ENCODE peak calls at places on chromosomes 11 and 22, in ten cellular contexts. T is WERI-Rb-1, C is pancreas, O is SK-N-SH, G is aorta, S is sigmoid colon, X is GM23248, N is ovary, Y is body of pancreas, P is tibial nerve. R is an unnamed sample.

GRCh38 chr11:64456509-64457320 is 97.8 kb downstream of the RPS6KA4 start:
- DNase-seq in T (no peak), C (no peak), O (no peak), G (peak), S (peak), X (no peak), N (no peak), Y (no peak), P (no peak), R (no peak)

GRCh38 chr11:45180888-45181594 is 34.6 kb downstream of the PRDM11 start:
- DNase-seq in T (peak), C (peak), O (peak), G (peak), S (peak), X (peak), N (peak), Y (peak), P (peak), R (no peak)

GRCh38 chr11:115481528-115481927 is 22.7 kb downstream of the CADM1 start:
- DNase-seq in T (no peak), C (no peak), O (no peak), G (no peak), S (no peak), X (no peak), N (no peak), Y (no peak), P (no peak), R (no peak)

GRCh38 chr11:45890886-45891550 is 5.6 kb downstream of the MAPK8IP1 start:
- DNase-seq in T (no peak), C (no peak), O (peak), G (no peak), S (no peak), X (no peak), N (no peak), Y (no peak), P (no peak), R (no peak)

GRCh38 chr11:90845126-90845525 is 622.3 kb upstream of the CHORDC1 start:
- DNase-seq in T (no peak), C (no peak), O (no peak), G (no peak), S (no peak), X (no peak), N (no peak), Y (no peak), P (no peak), R (no peak)

GRCh38 chr22:20571531-20572007 is 64.2 kb downstream of the MED15 start:
- DNase-seq in T (peak), C (no peak), O (peak), G (no peak), S (no peak), X (peak), N (no peak), Y (peak), P (no peak), R (peak)

GRCh38 chr11:109508185-109508584 is 86.2 kb downstream of the C11orf87 start:
- DNase-seq in T (no peak), C (no peak), O (peak), G (no peak), S (no peak), X (no peak), N (no peak), Y (no peak), P (no peak), R (no peak)

GRCh38 chr22:28016781-28017557 is 97.9 kb upstream of the PITPNB start:
- DNase-seq in T (no peak), C (no peak), O (no peak), G (peak), S (peak), X (no peak), N (peak), Y (peak), P (peak), R (no peak)

GRCh38 chr22:40620464-40621046 is 16.0 kb downstream of the MRTFA start:
- DNase-seq in T (no peak), C (no peak), O (no peak), G (no peak), S (no peak), X (peak), N (no peak), Y (no peak), P (no peak), R (no peak)

GRCh38 chr11:48081151-48082010 is 101.0 kb downstream of the PTPRJ start:
- DNase-seq in T (no peak), C (no peak), O (no peak), G (peak), S (peak), X (peak), N (no peak), Y (peak), P (peak), R (peak)

GRCh38 chr11:57530215-57530595 is 349 bp downstream of the TIMM10 start:
- DNase-seq in T (no peak), C (peak), O (no peak), G (peak), S (no peak), X (no peak), N (peak), Y (no peak), P (no peak), R (no peak)

GRCh38 chr11:74138572-74138971 is 32.2 kb downstream of the C2CD3 start:
- DNase-seq in T (no peak), C (peak), O (no peak), G (no peak), S (no peak), X (peak), N (no peak), Y (peak), P (no peak), R (no peak)

GRCh38 chr11:62391642-62392425 is 27.0 kb upstream of the SCGB1A1 start:
- DNase-seq in T (no peak), C (no peak), O (no peak), G (no peak), S (no peak), X (no peak), N (no peak), Y (no peak), P (no peak), R (no peak)

GRCh38 chr22:25514436-25514835 is 50.0 kb upstream of the GRK3 start:
- DNase-seq in T (no peak), C (no peak), O (no peak), G (no peak), S (no peak), X (peak), N (no peak), Y (no peak), P (no peak), R (no peak)

GRCh38 chr22:49880281-49880680 is 26.6 kb downstream of the ZBED4 start:
- DNase-seq in T (no peak), C (no peak), O (no peak), G (no peak), S (no peak), X (no peak), N (no peak), Y (no peak), P (no peak), R (peak)

GRCh38 chr11:122758974-122759373 is 79.3 kb upstream of the CRTAM start:
- DNase-seq in T (no peak), C (no peak), O (no peak), G (no peak), S (no peak), X (peak), N (no peak), Y (no peak), P (no peak), R (no peak)

GRCh38 chr11:3138178-3139085 is 26.7 kb downstream of the OSBPL5 start:
- DNase-seq in T (peak), C (no peak), O (no peak), G (peak), S (peak), X (no peak), N (peak), Y (no peak), P (no peak), R (no peak)

GRCh38 chr11:72141066-72141465 is 5.5 kb downstream of the FOLR3 start:
- DNase-seq in T (no peak), C (no peak), O (no peak), G (no peak), S (no peak), X (peak), N (no peak), Y (no peak), P (no peak), R (no peak)

GRCh38 chr11:124482362-124483147 is 37.1 kb upstream of the OR8B8 start:
- DNase-seq in T (no peak), C (no peak), O (no peak), G (no peak), S (no peak), X (peak), N (no peak), Y (no peak), P (no peak), R (no peak)

GRCh38 chr11:124643605-124644425 is 21.2 kb downstream of the TBRG1 start:
- DNase-seq in T (no peak), C (no peak), O (no peak), G (no peak), S (no peak), X (peak), N (no peak), Y (no peak), P (no peak), R (no peak)

GRCh38 chr22:50711446-50712340 is 26.3 kb upstream of the ACR start:
- DNase-seq in T (no peak), C (no peak), O (no peak), G (peak), S (no peak), X (no peak), N (no peak), Y (no peak), P (no peak), R (no peak)

GRCh38 chr11:72602250-72602904 is 71.8 kb downstream of the PDE2A start:
- DNase-seq in T (no peak), C (no peak), O (no peak), G (no peak), S (no peak), X (no peak), N (no peak), Y (no peak), P (no peak), R (no peak)

GRCh38 chr22:22710719-22711531 is 66.5 kb downstream of the GGTLC2 start:
- DNase-seq in T (peak), C (peak), O (peak), G (peak), S (no peak), X (peak), N (peak), Y (peak), P (peak), R (peak)
- H3K4me3 ChIP-seq in T (no peak), C (no peak), O (peak), G (no peak), S (no peak), X (no peak), N (no peak), Y (no peak), P (no peak), R (no peak)

DNA sequence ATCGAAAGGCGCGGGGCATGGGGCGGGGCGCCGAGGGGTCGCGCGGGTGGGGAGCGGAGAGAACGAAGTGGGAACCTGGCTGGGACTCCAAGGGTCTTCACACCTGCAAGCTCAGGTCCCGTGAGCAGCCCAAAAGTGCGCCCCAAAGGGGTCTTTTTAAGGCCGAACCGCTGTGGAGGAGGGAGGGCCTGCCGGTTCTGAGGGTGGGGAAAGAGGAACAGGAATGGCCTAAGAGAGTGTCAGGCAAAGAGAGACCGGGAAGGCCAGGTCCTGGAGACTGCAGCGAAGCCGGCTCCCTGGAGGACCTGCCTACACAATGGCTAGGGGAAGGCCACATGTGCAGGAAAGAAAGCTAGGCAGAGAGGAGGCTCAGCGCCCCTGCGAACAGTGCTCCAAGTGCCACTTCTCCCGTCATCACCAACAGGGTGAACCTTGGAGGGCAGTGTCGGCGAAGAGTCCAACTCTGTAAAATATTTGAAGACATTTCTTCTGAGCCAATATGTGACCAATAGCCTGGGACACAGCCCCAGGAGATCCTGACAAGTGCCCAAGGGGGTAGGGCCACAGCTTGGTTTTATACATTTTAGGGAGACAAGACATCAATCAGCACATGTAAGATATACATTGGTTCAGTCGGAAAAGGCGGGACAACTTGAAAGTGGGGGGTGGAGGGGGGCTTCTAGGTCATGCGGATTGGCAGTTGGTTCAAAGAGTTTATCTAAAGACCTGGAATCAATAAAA is 710 bp upstream of the DGCR2 start:
- DNase-seq in T (peak), C (no peak), O (peak), G (no peak), S (no peak), X (peak), N (no peak), Y (peak), P (no peak), R (no peak)
- H3K27ac ChIP-seq in T (peak), C (peak), O (no peak), G (no peak), S (peak), X (no peak), N (no peak), Y (peak), P (peak), R (peak)

DNA sequence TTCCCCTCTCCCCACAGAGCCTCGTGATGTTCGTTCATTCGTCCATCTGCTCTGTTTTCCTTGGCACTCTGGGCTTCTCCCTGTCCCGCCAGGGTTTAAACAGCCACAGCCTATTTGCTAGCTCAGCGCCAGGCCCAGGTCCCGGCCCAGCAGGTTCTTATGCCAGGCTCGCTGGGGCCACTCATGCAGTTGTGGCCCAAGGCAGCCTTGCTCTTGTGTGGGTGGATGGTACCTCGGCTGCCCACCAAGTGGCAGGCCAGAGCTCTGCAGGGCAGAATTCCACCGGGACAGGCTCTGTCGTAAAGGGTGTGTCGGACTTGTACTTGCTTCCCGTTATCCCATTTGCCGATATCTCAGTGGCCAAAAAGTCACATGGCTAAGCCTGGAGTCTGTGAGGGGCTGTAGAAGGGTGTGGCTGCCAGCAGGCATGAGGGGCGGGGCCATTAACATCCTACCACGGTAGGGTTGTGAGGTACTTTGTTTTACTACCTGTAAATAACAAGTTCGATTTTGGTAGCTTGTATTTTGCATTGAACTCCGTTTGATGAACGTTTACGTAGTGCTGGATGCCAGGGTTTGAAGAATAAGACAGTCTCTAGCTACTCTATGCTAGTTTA is 7.9 kb downstream of the FAM118A start:
- DNase-seq in T (no peak), C (no peak), O (peak), G (peak), S (peak), X (peak), N (no peak), Y (no peak), P (peak), R (no peak)
- H3K4me3 ChIP-seq in T (no peak), C (no peak), O (no peak), G (no peak), S (no peak), X (peak), N (no peak), Y (no peak), P (no peak), R (peak)

GRCh38 chr22:45938913-45939312 is 38.0 kb downstream of the WNT7B start:
- DNase-seq in T (no peak), C (no peak), O (no peak), G (no peak), S (no peak), X (no peak), N (no peak), Y (no peak), P (no peak), R (no peak)
- H3K27ac ChIP-seq in T (no peak), C (no peak), O (no peak), G (no peak), S (no peak), X (no peak), N (no peak), Y (no peak), P (no peak), R (no peak)

GRCh38 chr11:130071211-130071712 is 1.6 kb downstream of the APLP2 start:
- DNase-seq in T (no peak), C (no peak), O (no peak), G (no peak), S (no peak), X (peak), N (no peak), Y (no peak), P (no peak), R (no peak)
- H3K4me3 ChIP-seq in T (peak), C (peak), O (peak), G (peak), S (peak), X (peak), N (peak), Y (no peak), P (peak), R (peak)

GRCh38 chr11:118226781-118227180 is 2.0 kb upstream of the JAML start:
- DNase-seq in T (no peak), C (no peak), O (no peak), G (no peak), S (no peak), X (no peak), N (no peak), Y (no peak), P (no peak), R (no peak)
- H3K27ac ChIP-seq in T (no peak), C (no peak), O (no peak), G (no peak), S (no peak), X (no peak), N (no peak), Y (no peak), P (peak), R (peak)

GRCh38 chr11:27470166-27470565 is 2.4 kb downstream of the LGR4 start:
- DNase-seq in T (no peak), C (no peak), O (no peak), G (no peak), S (no peak), X (peak), N (no peak), Y (no peak), P (no peak), R (no peak)
- H3K4me3 ChIP-seq in T (no peak), C (peak), O (no peak), G (no peak), S (peak), X (peak), N (peak), Y (peak), P (peak), R (no peak)

GRCh38 chr22:36465232-36466021 is 16.0 kb downstream of the TXN2 start:
- DNase-seq in T (no peak), C (peak), O (no peak), G (peak), S (peak), X (peak), N (peak), Y (peak), P (no peak), R (no peak)

GRCh38 chr22:36464715-36465231 is 16.7 kb downstream of the TXN2 start:
- DNase-seq in T (no peak), C (no peak), O (no peak), G (no peak), S (peak), X (no peak), N (no peak), Y (peak), P (no peak), R (no peak)

GRCh38 chr22:36467946-36468345 is 13.5 kb downstream of the TXN2 start:
- DNase-seq in T (no peak), C (no peak), O (no peak), G (peak), S (no peak), X (peak), N (no peak), Y (no peak), P (no peak), R (no peak)

GRCh38 chr22:36467042-36467810 is 14.2 kb downstream of the TXN2 start:
- DNase-seq in T (no peak), C (no peak), O (no peak), G (peak), S (peak), X (peak), N (no peak), Y (peak), P (no peak), R (no peak)

GRCh38 chr22:36466258-36466657 is 15.2 kb downstream of the TXN2 start:
- DNase-seq in T (no peak), C (no peak), O (no peak), G (no peak), S (no peak), X (no peak), N (no peak), Y (no peak), P (no peak), R (no peak)
- H3K27ac ChIP-seq in T (no peak), C (peak), O (peak), G (peak), S (peak), X (no peak), N (no peak), Y (peak), P (peak), R (no peak)